ENCODE peak calls at places on chromosomes 4 and X, in ten cellular contexts. D is stimulated activated CD8-positive, alpha-beta memory T cell treated with anti-CD3 and anti-CD28 coated beads, Interleukin-7, amount 100 ng/mL, for 24 hours; W is iPS-NIHi11; Q is stromal cell of bone marrow; P is coronary artery; M is stimulated activated naive B cell treated with anti-CD40 and anti-IgM and Interleukin-4, amounts not matched to agents 10 μg/mL and 1 μg/mL and 100 μg/mL, for 72 hours; F is BJ; S is activated naive CD8-positive, alpha-beta T cell treated with anti-CD3 and anti-CD28 coated beads, Interleukin-2, amount 50 U/mL, for 24 hours; N is Ammon's horn; Y is progenitor cell of endocrine pancreas. I is an unnamed sample.

GRCh38 chr4:1500966-1501753 is 94.9 kb upstream of the NKX1-1 start:
- DNase-seq in Q (no peak), W (peak), S (no peak), M (no peak), Y (no peak), D (no peak), N (no peak), F (no peak), P (no peak), I (no peak)

GRCh38 chr4:136967069-136967468 is 565.2 kb downstream of the PCDH18 start:
- DNase-seq in D (no peak), F (no peak), Q (no peak), W (no peak), Y (no peak), S (no peak), N (no peak), M (no peak), P (no peak), I (no peak)

GRCh38 chr4:70936200-70936787 is 34.1 kb downstream of the MOB1B start:
- DNase-seq in S (no peak), Y (no peak), P (no peak), D (no peak), M (no peak), F (no peak), W (no peak), N (no peak), Q (no peak), I (no peak)

GRCh38 chr4:104989363-104989762 is 157.3 kb upstream of the TET2 start:
- DNase-seq in D (no peak), S (no peak), Q (no peak), F (no peak), N (no peak), P (no peak), W (peak), Y (no peak), M (no peak), I (peak)

GRCh38 chr4:113223001-113223400 is 173.5 kb downstream of the ANK2 start:
- DNase-seq in F (peak), W (no peak), D (no peak), P (no peak), Y (no peak), S (no peak), N (no peak), Q (peak), M (no peak), I (no peak)

GRCh38 chrX:26788402-26788998 is 572.5 kb downstream of the MAGEB5 start:
- DNase-seq in P (no peak), F (no peak), N (no peak), W (no peak), S (no peak), D (no peak), Y (no peak), Q (no peak), M (no peak), I (peak)

GRCh38 chrX:81003491-81004185 is 194.0 kb upstream of the BRWD3 start:
- DNase-seq in Q (no peak), N (no peak), W (no peak), S (no peak), M (no peak), P (no peak), D (no peak), F (no peak), Y (no peak), I (no peak)

GRCh38 chr4:72375050-72375736 is 193.8 kb downstream of the ADAMTS3 start:
- DNase-seq in S (no peak), M (no peak), W (no peak), Q (peak), N (no peak), F (peak), P (no peak), D (no peak), Y (no peak), I (peak)

GRCh38 chr4:123288309-123289025 is 108.1 kb upstream of the SPRY1 start:
- DNase-seq in Q (no peak), S (no peak), P (no peak), N (no peak), D (no peak), F (no peak), M (no peak), W (no peak), Y (no peak), I (no peak)

GRCh38 chr4:149713031-149713430 is 102.6 kb downstream of the IQCM start:
- DNase-seq in P (no peak), D (no peak), Q (no peak), S (no peak), M (no peak), N (no peak), W (no peak), F (no peak), Y (no peak), I (no peak)

GRCh38 chr4:130336585-130337217 is 1240.7 kb downstream of the C4orf33 start:
- DNase-seq in F (no peak), M (no peak), P (no peak), N (no peak), S (no peak), Y (no peak), D (no peak), Q (peak), W (peak), I (peak)

GRCh38 chr4:43325220-43325967 is 432.9 kb downstream of the GRXCR1 start:
- DNase-seq in D (no peak), Y (no peak), N (no peak), M (no peak), S (no peak), F (no peak), P (no peak), Q (no peak), W (no peak), I (no peak)

GRCh38 chr4:1783970-1784369 is 9.1 kb upstream of the FGFR3 start:
- DNase-seq in Q (no peak), P (no peak), N (no peak), M (no peak), F (no peak), D (no peak), S (no peak), Y (no peak), W (no peak), I (no peak)

GRCh38 chr4:102405706-102406510 is 60.6 kb upstream of the SLC39A8 start:
- DNase-seq in F (no peak), P (no peak), D (no peak), Y (no peak), M (no peak), Q (no peak), S (no peak), N (no peak), W (no peak), I (no peak)

GRCh38 chr4:8459867-8460453 is 19.4 kb downstream of the TRMT44 start:
- DNase-seq in P (no peak), N (no peak), D (no peak), M (no peak), Y (no peak), S (no peak), F (no peak), W (no peak), Q (no peak), I (no peak)

GRCh38 chrX:23662853-23663252 is 4.4 kb upstream of the PRDX4 start:
- DNase-seq in N (no peak), P (no peak), Q (peak), W (no peak), Y (no peak), F (peak), S (no peak), D (no peak), M (peak), I (peak)

GRCh38 chr4:139919513-139919912 is 234.5 kb downstream of the MAML3 start:
- DNase-seq in D (no peak), M (no peak), N (no peak), F (peak), Q (no peak), W (no peak), S (no peak), P (no peak), Y (no peak), I (peak)

GRCh38 chrX:68919707-68920106 is 90.9 kb downstream of the EFNB1 start:
- DNase-seq in Q (no peak), M (no peak), Y (no peak), D (no peak), P (no peak), F (no peak), S (no peak), W (no peak), N (no peak), I (no peak)

GRCh38 chrX:108156934-108157466 is 65.4 kb downstream of the ATG4A start:
- DNase-seq in M (no peak), Y (no peak), D (no peak), F (no peak), S (no peak), N (no peak), W (no peak), P (no peak), Q (no peak), I (no peak)

GRCh38 chr4:4533461-4534169 is 8.2 kb downstream of the STX18 start:
- DNase-seq in Y (no peak), N (no peak), F (no peak), M (no peak), D (no peak), W (no peak), P (no peak), S (no peak), Q (no peak), I (no peak)

GRCh38 chr4:86451560-86452322 is 91.9 kb upstream of the MAPK10 start:
- DNase-seq in Q (no peak), S (no peak), Y (no peak), F (no peak), M (no peak), W (peak), P (no peak), N (no peak), D (no peak), I (no peak)

GRCh38 chrX:84161641-84162040 is 26.4 kb downstream of the RPS6KA6 start:
- DNase-seq in N (no peak), F (no peak), M (no peak), D (no peak), Y (no peak), Q (no peak), P (no peak), W (no peak), S (no peak), I (no peak)

GRCh38 chr4:128386761-128387599 is 99.4 kb upstream of the PGRMC2 start:
- DNase-seq in Y (no peak), S (no peak), D (no peak), M (no peak), Q (peak), P (peak), W (peak), F (peak), N (peak), I (peak)

GRCh38 chr4:67122029-67122428 is 423.3 kb downstream of the CENPC start:
- DNase-seq in S (no peak), N (no peak), M (no peak), F (no peak), D (no peak), P (no peak), Y (no peak), W (peak), Q (no peak), I (no peak)

GRCh38 chr4:122539861-122540465 is 80.9 kb downstream of the IL21 start:
- DNase-seq in N (no peak), D (no peak), Y (no peak), M (no peak), S (no peak), F (no peak), P (no peak), Q (no peak), W (no peak), I (no peak)

GRCh38 chr4:177001271-177002175 is 208.8 kb upstream of the VEGFC start:
- DNase-seq in Q (no peak), Y (no peak), N (no peak), P (no peak), F (no peak), S (no peak), M (no peak), W (no peak), D (no peak), I (no peak)

GRCh38 chr4:94803181-94803580 is 45.4 kb downstream of the BMPR1B start:
- DNase-seq in P (no peak), F (no peak), Q (no peak), M (no peak), N (no peak), W (no peak), D (no peak), Y (no peak), S (no peak), I (no peak)

GRCh38 chrX:71998836-71999509 is 88.3 kb downstream of the NHSL2 start:
- DNase-seq in D (no peak), N (peak), F (no peak), Q (no peak), Y (no peak), M (no peak), P (peak), W (peak), S (peak), I (no peak)

GRCh38 chr4:38902695-38903094 is 35.1 kb downstream of the FAM114A1 start:
- DNase-seq in P (no peak), M (no peak), D (no peak), N (peak), S (no peak), F (no peak), Y (no peak), Q (no peak), W (no peak), I (no peak)

GRCh38 chr4:146059865-146060264 is 115.7 kb upstream of the LSM6 start:
- DNase-seq in P (no peak), M (peak), Y (no peak), N (no peak), F (no peak), D (no peak), S (peak), Q (no peak), W (no peak), I (no peak)

GRCh38 chr4:121269001-121269400 is 104.9 kb upstream of the TNIP3 start:
- DNase-seq in Q (no peak), F (no peak), M (no peak), W (no peak), S (no peak), Y (no peak), N (no peak), D (no peak), P (no peak), I (no peak)

GRCh38 chrX:14712096-14712495 is 160.8 kb downstream of the FANCB start:
- DNase-seq in S (no peak), W (no peak), N (no peak), D (no peak), Q (no peak), P (no peak), F (no peak), M (no peak), Y (no peak), I (no peak)

GRCh38 chr4:82371398-82371972 is 2.3 kb downstream of the HNRNPD start:
- DNase-seq in W (no peak), F (no peak), P (no peak), N (no peak), Q (no peak), D (no peak), Y (no peak), M (no peak), S (no peak), I (no peak)

GRCh38 chr4:15756361-15756861 is 21.7 kb upstream of the CD38 start:
- DNase-seq in P (no peak), W (no peak), M (peak), Y (no peak), S (peak), F (no peak), Q (no peak), D (peak), N (no peak), I (no peak)

GRCh38 chr4:74376888-74377483 is 12.0 kb downstream of the EREG start:
- DNase-seq in Q (peak), F (no peak), W (peak), M (no peak), S (no peak), D (no peak), N (peak), Y (no peak), P (no peak), I (peak)

GRCh38 chr4:140633154-140633553 is 64.4 kb upstream of the UCP1 start:
- DNase-seq in D (no peak), N (no peak), S (no peak), M (no peak), Y (no peak), Q (no peak), W (no peak), P (no peak), F (no peak), I (no peak)

I was measured in skeletal muscle cell.